ENCODE peak calls at places on chromosome 12, in eight cellular contexts. B, Q, K, J, A, L, N and P are unnamed samples.

GRCh38 chr12:19938031-19938430 is 430.3 kb upstream of the PDE3A start:
- DNase-seq in B (peak), Q (no peak), K (no peak), J (no peak), A (no peak), L (no peak), N (no peak), P (no peak)

GRCh38 chr12:114636723-114637480 is 47.1 kb downstream of the TBX3 start:
- DNase-seq in B (peak), Q (no peak), K (no peak), J (no peak), A (peak), L (peak), N (no peak), P (no peak)

GRCh38 chr12:3178671-3179413 is 101.7 kb downstream of the TSPAN9 start:
- DNase-seq in B (no peak), Q (no peak), K (no peak), J (no peak), A (no peak), L (no peak), N (no peak), P (no peak)

GRCh38 chr12:116266631-116267349 is 10.7 kb downstream of the MED13L start:
- DNase-seq in B (peak), Q (no peak), K (no peak), J (no peak), A (no peak), L (peak), N (no peak), P (no peak)

GRCh38 chr12:115354007-115354452 is 670.1 kb upstream of the TBX3 start:
- DNase-seq in B (peak), Q (no peak), K (no peak), J (no peak), A (no peak), L (peak), N (no peak), P (no peak)

GRCh38 chr12:90441431-90441830 is 513.5 kb downstream of the CCER1 start:
- DNase-seq in B (no peak), Q (no peak), K (no peak), J (no peak), A (no peak), L (peak), N (no peak), P (no peak)

GRCh38 chr12:62693291-62694040 is 226.8 kb downstream of the MON2 start:
- DNase-seq in B (no peak), Q (no peak), K (no peak), J (no peak), A (no peak), L (no peak), N (no peak), P (no peak)

GRCh38 chr12:42332301-42332894 is 6.4 kb downstream of the PPHLN1 start:
- DNase-seq in B (peak), Q (peak), K (no peak), J (no peak), A (peak), L (peak), N (no peak), P (no peak)

GRCh38 chr12:89468648-89469326 is 55.8 kb downstream of the GALNT4 start:
- DNase-seq in B (no peak), Q (no peak), K (no peak), J (no peak), A (no peak), L (no peak), N (no peak), P (no peak)

GRCh38 chr12:98074286-98074685 is 441.1 kb upstream of the TMPO start:
- DNase-seq in B (no peak), Q (no peak), K (no peak), J (no peak), A (no peak), L (no peak), N (no peak), P (no peak)

GRCh38 chr12:110908377-110909136 is 11.8 kb downstream of the MYL2 start:
- DNase-seq in B (no peak), Q (no peak), K (no peak), J (no peak), A (no peak), L (no peak), N (no peak), P (no peak)

GRCh38 chr12:47860279-47860841 is 40.7 kb upstream of the HDAC7 start:
- DNase-seq in B (no peak), Q (no peak), K (no peak), J (no peak), A (no peak), L (no peak), N (no peak), P (no peak)

GRCh38 chr12:22641353-22642053 is 16.5 kb downstream of the ETNK1 start:
- DNase-seq in B (no peak), Q (no peak), K (no peak), J (no peak), A (no peak), L (no peak), N (no peak), P (no peak)

GRCh38 chr12:52813885-52814709 is at the start of gene KRT4:
- DNase-seq in B (no peak), Q (no peak), K (no peak), J (no peak), A (no peak), L (no peak), N (no peak), P (no peak)

GRCh38 chr12:72296389-72296788 is 24.2 kb downstream of the TRHDE start:
- DNase-seq in B (no peak), Q (no peak), K (no peak), J (no peak), A (no peak), L (peak), N (no peak), P (no peak)

GRCh38 chr12:112599871-112600270 is 181.1 kb downstream of the PTPN11 start:
- DNase-seq in B (peak), Q (no peak), K (no peak), J (no peak), A (no peak), L (no peak), N (no peak), P (no peak)

GRCh38 chr12:56530390-56531055 is 8.9 kb downstream of the RBMS2 start:
- DNase-seq in B (peak), Q (no peak), K (no peak), J (no peak), A (no peak), L (no peak), N (no peak), P (no peak)

GRCh38 chr12:81644503-81644902 is 114.6 kb downstream of the PPFIA2 start:
- DNase-seq in B (peak), Q (no peak), K (no peak), J (no peak), A (peak), L (peak), N (no peak), P (no peak)

GRCh38 chr12:125533434-125534029 is 468.3 kb downstream of the AACS start:
- DNase-seq in B (no peak), Q (no peak), K (no peak), J (no peak), A (peak), L (no peak), N (no peak), P (no peak)

GRCh38 chr12:57766464-57767311 is at the start of gene CYP27B1:
- DNase-seq in B (no peak), Q (no peak), K (no peak), J (no peak), A (peak), L (peak), N (no peak), P (no peak)

GRCh38 chr12:132506730-132507538 is 17.0 kb downstream of the FBRSL1 start:
- DNase-seq in B (peak), Q (peak), K (peak), J (peak), A (no peak), L (peak), N (peak), P (peak)

GRCh38 chr12:31017535-31017934 is 56.1 kb upstream of the DDX11 start:
- DNase-seq in B (no peak), Q (no peak), K (no peak), J (no peak), A (no peak), L (no peak), N (no peak), P (no peak)